ENCODE peak calls at places on chromosomes 12 and 14, in five cellular contexts. One of them, this sample, is unnamed.

GRCh38 chr12:124609041-124609984 is 41.9 kb upstream of the NCOR2 start:
- DNase-seq in HepG2: peak; percentile 81
- DNase-seq in GM12878: peak; percentile 52
- DNase-seq in SK-N-SH: peak; percentile 64
- DNase-seq in HCT116: peak; percentile 64
- DNase-seq in this sample: peak; percentile 91

GRCh38 chr14:103527408-103528157 is 1.4 kb upstream of the TRMT61A start:
- DNase-seq in HepG2: no peak
- DNase-seq in GM12878: peak; percentile 67
- DNase-seq in SK-N-SH: no peak
- DNase-seq in HCT116: no peak
- DNase-seq in this sample: no peak

GRCh38 chr14:21233457-21234076 is 35.7 kb downstream of the HNRNPC start:
- DNase-seq in HepG2: peak; percentile 40
- DNase-seq in GM12878: no peak
- DNase-seq in SK-N-SH: no peak
- DNase-seq in HCT116: no peak
- DNase-seq in this sample: no peak

GRCh38 chr14:69501362-69501964 is 16.9 kb downstream of the PLEKHD1 start:
- DNase-seq in HepG2: no peak
- DNase-seq in GM12878: no peak
- DNase-seq in SK-N-SH: peak; percentile 57
- DNase-seq in HCT116: no peak
- DNase-seq in this sample: no peak

GRCh38 chr14:20460458-20461229 is 590 bp downstream of the PIP4P1 start:
- DNase-seq in HepG2: no peak
- DNase-seq in GM12878: peak; percentile 27
- DNase-seq in SK-N-SH: no peak
- DNase-seq in HCT116: no peak
- DNase-seq in this sample: peak; percentile 29

GRCh38 chr14:65132855-65133254 is 30.5 kb upstream of the MAX start:
- DNase-seq in HepG2: peak; percentile 82
- DNase-seq in GM12878: no peak
- DNase-seq in SK-N-SH: no peak
- DNase-seq in HCT116: no peak
- DNase-seq in this sample: peak; percentile 40

GRCh38 chr12:53845932-53846331 is 92.7 kb upstream of the HOXC13 start:
- DNase-seq in HepG2: no peak
- DNase-seq in GM12878: no peak
- DNase-seq in SK-N-SH: no peak
- DNase-seq in HCT116: no peak
- DNase-seq in this sample: no peak

GRCh38 chr14:51019089-51019488 is 74.8 kb upstream of the PYGL start:
- DNase-seq in HepG2: no peak
- DNase-seq in GM12878: no peak
- DNase-seq in SK-N-SH: no peak
- DNase-seq in HCT116: no peak
- DNase-seq in this sample: no peak

GRCh38 chr14:68664225-68664681 is 128.6 kb downstream of the ZFP36L1 start:
- DNase-seq in HepG2: no peak
- DNase-seq in GM12878: peak; percentile 34
- DNase-seq in SK-N-SH: no peak
- DNase-seq in HCT116: no peak
- DNase-seq in this sample: no peak

GRCh38 chr12:46005151-46005797 is 14.9 kb upstream of the SCAF11 start:
- DNase-seq in HepG2: no peak
- DNase-seq in GM12878: no peak
- DNase-seq in SK-N-SH: peak; percentile 14
- DNase-seq in HCT116: no peak
- DNase-seq in this sample: no peak

GRCh38 chr14:104976198-104977007 is 1.8 kb downstream of the AHNAK2 start:
- DNase-seq in HepG2: peak; percentile 66
- DNase-seq in GM12878: peak; percentile 5
- DNase-seq in SK-N-SH: peak; percentile 92
- DNase-seq in HCT116: peak; percentile 70
- DNase-seq in this sample: peak; percentile 64

GRCh38 chr14:66638688-66639087 is 130.7 kb downstream of the GPHN start:
- DNase-seq in HepG2: no peak
- DNase-seq in GM12878: no peak
- DNase-seq in SK-N-SH: no peak
- DNase-seq in HCT116: no peak
- DNase-seq in this sample: no peak

GRCh38 chr12:102685172-102685571 is 204.8 kb upstream of the IGF1 start:
- DNase-seq in HepG2: no peak
- DNase-seq in GM12878: no peak
- DNase-seq in SK-N-SH: no peak
- DNase-seq in HCT116: no peak
- DNase-seq in this sample: no peak

GRCh38 chr14:43471595-43471994 is 1035.5 kb downstream of the FSCB start:
- DNase-seq in HepG2: no peak
- DNase-seq in GM12878: no peak
- DNase-seq in SK-N-SH: no peak
- DNase-seq in HCT116: no peak
- DNase-seq in this sample: no peak

GRCh38 chr14:95892142-95892541 is 15.5 kb downstream of the TUNAR start:
- DNase-seq in HepG2: no peak
- DNase-seq in GM12878: no peak
- DNase-seq in SK-N-SH: no peak
- DNase-seq in HCT116: no peak
- DNase-seq in this sample: no peak

GRCh38 chr12:79591988-79592387 is 98.8 kb downstream of the PAWR start:
- DNase-seq in HepG2: no peak
- DNase-seq in GM12878: no peak
- DNase-seq in SK-N-SH: no peak
- DNase-seq in HCT116: no peak
- DNase-seq in this sample: no peak

GRCh38 chr12:132600048-132601032 is 10.0 kb downstream of the LRCOL1 start:
- DNase-seq in HepG2: peak; percentile 54
- DNase-seq in GM12878: no peak
- DNase-seq in SK-N-SH: peak; percentile 91
- DNase-seq in HCT116: peak; percentile 23
- DNase-seq in this sample: peak; percentile 83

GRCh38 chr12:72141381-72141780 is 130.8 kb upstream of the TRHDE start:
- DNase-seq in HepG2: peak; percentile 5
- DNase-seq in GM12878: peak; percentile 31
- DNase-seq in SK-N-SH: peak; percentile 5
- DNase-seq in HCT116: peak; percentile 22
- DNase-seq in this sample: peak; percentile 27

GRCh38 chr14:89933002-89933401 is 21.5 kb downstream of the EFCAB11 start:
- DNase-seq in HepG2: no peak
- DNase-seq in GM12878: no peak
- DNase-seq in SK-N-SH: no peak
- DNase-seq in HCT116: no peak
- DNase-seq in this sample: no peak

DNA sequence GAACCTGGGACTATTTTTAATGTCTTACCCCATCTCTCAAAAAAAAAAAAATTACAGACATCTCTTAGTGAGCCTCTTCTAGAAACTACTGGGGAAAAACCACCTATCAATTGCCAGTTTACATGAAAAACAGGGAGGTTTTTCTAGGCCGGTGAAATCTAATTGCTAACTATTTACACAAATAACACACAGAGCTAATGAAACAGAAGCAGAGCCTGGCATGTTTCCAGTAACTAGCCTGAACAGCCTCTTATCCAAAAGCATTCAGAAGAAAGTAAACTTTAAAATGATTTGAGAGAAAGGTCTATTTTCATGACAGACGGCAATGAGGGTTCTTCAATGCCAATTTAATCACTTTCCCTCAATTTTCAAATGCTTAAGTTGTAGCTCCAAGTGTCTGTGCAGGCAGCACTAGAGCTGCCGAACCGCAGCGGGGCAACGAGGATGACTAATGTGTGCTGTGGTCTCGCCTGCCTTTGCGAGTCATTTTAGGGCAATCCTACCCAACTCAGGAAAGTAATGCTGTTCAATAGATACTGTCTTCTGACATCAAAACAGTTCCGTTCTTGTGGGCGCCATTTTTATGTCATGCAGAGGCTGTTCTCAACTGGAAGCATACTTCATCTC is 84.6 kb downstream of the SETD3 start:
- DNase-seq in HepG2: no peak
- DNase-seq in GM12878: no peak
- DNase-seq in SK-N-SH: no peak
- DNase-seq in HCT116: peak; percentile 7
- DNase-seq in this sample: no peak
- TF ChIP-seq ZBTB33 in HepG2: no peak
- TF ChIP-seq ZBTB33 in GM12878: no peak
- TF ChIP-seq ZBTB33 in SK-N-SH: no peak
- TF ChIP-seq ZBTB33 in HCT116: no peak
- TF ChIP-seq ZBTB33 in this sample: no peak

GRCh38 chr14:81831128-81831815 is 297.6 kb upstream of the SEL1L start:
- DNase-seq in HepG2: no peak
- DNase-seq in GM12878: no peak
- DNase-seq in SK-N-SH: no peak
- DNase-seq in HCT116: no peak
- DNase-seq in this sample: no peak

GRCh38 chr14:81829447-81829846 is 295.8 kb upstream of the SEL1L start:
- DNase-seq in HepG2: no peak
- DNase-seq in GM12878: no peak
- DNase-seq in SK-N-SH: no peak
- DNase-seq in HCT116: no peak
- DNase-seq in this sample: no peak

GRCh38 chr14:81837304-81837703 is 303.7 kb upstream of the SEL1L start:
- DNase-seq in HepG2: no peak
- DNase-seq in GM12878: no peak
- DNase-seq in SK-N-SH: no peak
- DNase-seq in HCT116: no peak
- DNase-seq in this sample: no peak

DNA sequence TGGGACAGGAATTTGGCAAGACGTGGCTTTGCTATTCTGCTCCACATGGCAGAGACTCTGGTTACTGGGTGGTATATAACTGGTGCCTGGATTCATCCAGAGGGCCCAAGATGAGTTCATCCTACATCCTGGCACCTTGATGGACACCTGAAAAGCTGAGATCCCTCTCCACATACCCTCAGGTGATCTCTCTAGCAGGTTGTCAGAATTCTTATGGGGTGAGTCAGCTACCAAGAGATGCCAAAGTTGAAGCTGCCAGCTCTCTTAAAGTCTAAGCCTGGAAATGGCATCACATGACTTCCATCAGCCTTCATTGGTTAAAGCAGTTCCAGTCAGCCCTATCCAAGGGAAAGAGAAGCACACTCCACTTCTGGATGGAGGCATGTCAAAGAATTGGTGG is 300.7 kb upstream of the SEL1L start:
- DNase-seq in HepG2: no peak
- DNase-seq in GM12878: no peak
- DNase-seq in SK-N-SH: no peak
- DNase-seq in HCT116: no peak
- DNase-seq in this sample: no peak
- TF ChIP-seq ZBTB33 in HepG2: no peak
- TF ChIP-seq ZBTB33 in GM12878: no peak
- TF ChIP-seq ZBTB33 in SK-N-SH: no peak
- TF ChIP-seq ZBTB33 in HCT116: no peak
- TF ChIP-seq ZBTB33 in this sample: no peak

GRCh38 chr14:37170993-37171392 is 1.4 kb downstream of the SLC25A21 start:
- DNase-seq in HepG2: no peak
- DNase-seq in GM12878: no peak
- DNase-seq in SK-N-SH: no peak
- DNase-seq in HCT116: no peak
- DNase-seq in this sample: no peak

GRCh38 chr14:37172936-37173613 is 669 bp upstream of the SLC25A21 start:
- DNase-seq in HepG2: no peak
- DNase-seq in GM12878: no peak
- DNase-seq in SK-N-SH: no peak
- DNase-seq in HCT116: no peak
- DNase-seq in this sample: no peak

GRCh38 chr14:37170237-37170636 is 2.2 kb downstream of the SLC25A21 start:
- DNase-seq in HepG2: no peak
- DNase-seq in GM12878: no peak
- DNase-seq in SK-N-SH: no peak
- DNase-seq in HCT116: no peak
- DNase-seq in this sample: peak; percentile 17

GRCh38 chr14:37171678-37172023 is 755 bp downstream of the SLC25A21 start:
- DNase-seq in HepG2: no peak
- DNase-seq in GM12878: no peak
- DNase-seq in SK-N-SH: no peak
- DNase-seq in HCT116: no peak
- DNase-seq in this sample: no peak

DNA sequence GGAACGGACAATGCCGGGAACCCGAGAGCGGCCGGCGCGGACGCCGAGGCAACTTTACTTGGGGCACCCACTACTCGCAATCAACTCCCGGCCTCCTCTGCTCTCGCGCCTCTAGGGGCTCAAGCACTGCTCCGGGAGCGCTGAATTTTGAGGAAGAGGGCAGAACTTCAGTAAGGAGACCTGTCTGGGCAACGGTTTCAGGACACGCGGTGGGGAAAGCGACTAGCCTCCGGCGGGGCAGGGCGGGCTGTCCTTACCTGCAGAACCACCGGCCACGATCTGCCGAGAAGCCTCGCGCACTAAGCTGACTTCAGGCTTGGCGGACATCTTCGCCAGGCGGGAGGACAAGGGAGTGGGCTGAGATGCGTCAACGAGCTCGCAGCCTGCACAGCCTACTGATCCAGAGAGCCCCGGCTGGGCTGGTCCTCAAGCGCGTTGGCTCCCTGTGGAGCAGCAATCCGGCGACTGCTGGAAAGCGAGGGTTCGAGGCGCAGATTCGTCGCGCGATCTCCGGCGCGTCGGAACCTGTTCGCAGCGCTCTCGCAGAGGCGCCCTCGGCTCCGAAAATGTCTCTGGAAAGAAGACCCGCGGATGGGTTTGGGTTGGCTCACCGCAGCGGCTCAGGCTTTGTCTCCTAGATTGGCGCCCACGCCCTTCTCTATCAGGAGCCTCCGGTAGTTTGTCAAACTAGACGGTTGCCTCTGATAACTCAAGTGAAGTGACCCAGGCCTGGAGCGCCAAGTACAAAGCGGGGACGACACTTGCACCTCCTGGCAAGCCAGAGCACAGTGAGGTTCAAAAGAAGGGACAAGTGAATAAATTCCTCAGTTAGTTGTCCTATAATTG is at the start of gene SLC25A21:
- DNase-seq in HepG2: peak; percentile 85
- DNase-seq in GM12878: no peak
- DNase-seq in SK-N-SH: no peak
- DNase-seq in HCT116: peak; percentile 71
- DNase-seq in this sample: peak; percentile 87
- TF ChIP-seq ZBTB33 in HepG2: peak; percentile 64
- TF ChIP-seq ZBTB33 in GM12878: no peak
- TF ChIP-seq ZBTB33 in SK-N-SH: no peak
- TF ChIP-seq ZBTB33 in HCT116: peak; percentile 62
- TF ChIP-seq ZBTB33 in this sample: no peak

GRCh38 chr12:106078358-106079025 is 60.3 kb downstream of the NUAK1 start:
- DNase-seq in HepG2: no peak
- DNase-seq in GM12878: no peak
- DNase-seq in SK-N-SH: no peak
- DNase-seq in HCT116: no peak
- DNase-seq in this sample: no peak
- TF ChIP-seq ZBTB33 in HepG2: no peak
- TF ChIP-seq ZBTB33 in GM12878: no peak
- TF ChIP-seq ZBTB33 in SK-N-SH: no peak
- TF ChIP-seq ZBTB33 in HCT116: no peak
- TF ChIP-seq ZBTB33 in this sample: no peak

GRCh38 chr12:65656904-65657351 is 167.4 kb upstream of the HMGA2 start:
- DNase-seq in HepG2: no peak
- DNase-seq in GM12878: no peak
- DNase-seq in SK-N-SH: no peak
- DNase-seq in HCT116: peak; percentile 97
- DNase-seq in this sample: peak; percentile 17
- TF ChIP-seq ZBTB33 in HepG2: no peak
- TF ChIP-seq ZBTB33 in GM12878: no peak
- TF ChIP-seq ZBTB33 in SK-N-SH: peak; percentile 91
- TF ChIP-seq ZBTB33 in HCT116: peak; percentile 79
- TF ChIP-seq ZBTB33 in this sample: no peak